ENCODE peak calls at places on chromosomes 13 and 19, in ten cellular contexts. One of them, this sample, is unnamed.

GRCh38 chr19:16144216-16144581 is 714 bp downstream of the HSH2D start:
- DNase-seq in activated CD4-positive, alpha-beta T cell treated with anti-CD3 and anti-CD28 coated beads, Interleukin-2, amount 50 U/mL, for 24 hours: no peak
- DNase-seq in fibroblast of pulmonary artery: no peak
- DNase-seq in HEK293T: no peak
- DNase-seq in NCI-H345: no peak
- DNase-seq in left ventricle myocardium inferior: no peak
- DNase-seq in omental fat pad: no peak
- DNase-seq in amniotic epithelial cell: no peak
- DNase-seq in neural progenitor cell: no peak
- DNase-seq in AG04450: no peak
- DNase-seq in this sample: no peak

GRCh38 chr13:43935878-43936277 is 56.2 kb downstream of the LACC1 start:
- DNase-seq in left ventricle myocardium inferior: no peak
- DNase-seq in AG04450: no peak
- DNase-seq in amniotic epithelial cell: no peak
- DNase-seq in fibroblast of pulmonary artery: peak; percentile 4
- DNase-seq in NCI-H345: no peak
- DNase-seq in omental fat pad: no peak
- DNase-seq in HEK293T: no peak
- DNase-seq in neural progenitor cell: no peak
- DNase-seq in activated CD4-positive, alpha-beta T cell treated with anti-CD3 and anti-CD28 coated beads, Interleukin-2, amount 50 U/mL, for 24 hours: no peak
- DNase-seq in this sample: no peak

GRCh38 chr19:5567360-5567970 is at the start of gene TINCR:
- DNase-seq in amniotic epithelial cell: no peak
- DNase-seq in HEK293T: peak; percentile 44
- DNase-seq in activated CD4-positive, alpha-beta T cell treated with anti-CD3 and anti-CD28 coated beads, Interleukin-2, amount 50 U/mL, for 24 hours: no peak
- DNase-seq in fibroblast of pulmonary artery: no peak
- DNase-seq in left ventricle myocardium inferior: no peak
- DNase-seq in NCI-H345: no peak
- DNase-seq in neural progenitor cell: peak; percentile 85
- DNase-seq in omental fat pad: no peak
- DNase-seq in AG04450: no peak
- DNase-seq in this sample: no peak

GRCh38 chr13:71634605-71635443 is 232.2 kb downstream of the DACH1 start:
- DNase-seq in activated CD4-positive, alpha-beta T cell treated with anti-CD3 and anti-CD28 coated beads, Interleukin-2, amount 50 U/mL, for 24 hours: no peak
- DNase-seq in NCI-H345: no peak
- DNase-seq in AG04450: peak; percentile 24
- DNase-seq in amniotic epithelial cell: peak; percentile 52
- DNase-seq in omental fat pad: no peak
- DNase-seq in HEK293T: no peak
- DNase-seq in neural progenitor cell: no peak
- DNase-seq in fibroblast of pulmonary artery: no peak
- DNase-seq in left ventricle myocardium inferior: no peak
- DNase-seq in this sample: no peak

GRCh38 chr13:41402695-41403511 is 54.4 kb upstream of the RGCC start:
- DNase-seq in activated CD4-positive, alpha-beta T cell treated with anti-CD3 and anti-CD28 coated beads, Interleukin-2, amount 50 U/mL, for 24 hours: no peak
- DNase-seq in neural progenitor cell: no peak
- DNase-seq in AG04450: no peak
- DNase-seq in left ventricle myocardium inferior: no peak
- DNase-seq in HEK293T: no peak
- DNase-seq in amniotic epithelial cell: no peak
- DNase-seq in fibroblast of pulmonary artery: no peak
- DNase-seq in omental fat pad: no peak
- DNase-seq in NCI-H345: peak; percentile 21
- DNase-seq in this sample: no peak

GRCh38 chr19:43699506-43700367 is 16.1 kb upstream of the IRGC start:
- DNase-seq in left ventricle myocardium inferior: peak; percentile 23
- DNase-seq in HEK293T: no peak
- DNase-seq in fibroblast of pulmonary artery: peak; percentile 40
- DNase-seq in activated CD4-positive, alpha-beta T cell treated with anti-CD3 and anti-CD28 coated beads, Interleukin-2, amount 50 U/mL, for 24 hours: no peak
- DNase-seq in AG04450: no peak
- DNase-seq in amniotic epithelial cell: peak; percentile 49
- DNase-seq in omental fat pad: no peak
- DNase-seq in neural progenitor cell: peak; percentile 91
- DNase-seq in NCI-H345: no peak
- DNase-seq in this sample: no peak

GRCh38 chr13:41099986-41100385 is 32.6 kb downstream of the KBTBD6 start:
- DNase-seq in neural progenitor cell: no peak
- DNase-seq in amniotic epithelial cell: no peak
- DNase-seq in AG04450: no peak
- DNase-seq in fibroblast of pulmonary artery: no peak
- DNase-seq in HEK293T: no peak
- DNase-seq in NCI-H345: no peak
- DNase-seq in activated CD4-positive, alpha-beta T cell treated with anti-CD3 and anti-CD28 coated beads, Interleukin-2, amount 50 U/mL, for 24 hours: no peak
- DNase-seq in left ventricle myocardium inferior: no peak
- DNase-seq in omental fat pad: no peak
- DNase-seq in this sample: no peak

GRCh38 chr13:68927387-68928026 is 1180.1 kb upstream of the ATXN8OS start:
- DNase-seq in amniotic epithelial cell: peak; percentile 6
- DNase-seq in AG04450: no peak
- DNase-seq in neural progenitor cell: peak; percentile 83
- DNase-seq in omental fat pad: no peak
- DNase-seq in fibroblast of pulmonary artery: no peak
- DNase-seq in activated CD4-positive, alpha-beta T cell treated with anti-CD3 and anti-CD28 coated beads, Interleukin-2, amount 50 U/mL, for 24 hours: no peak
- DNase-seq in left ventricle myocardium inferior: no peak
- DNase-seq in NCI-H345: peak; percentile 52
- DNase-seq in HEK293T: peak; percentile 58
- DNase-seq in this sample: no peak

GRCh38 chr13:113628291-113629270 is 29.4 kb downstream of the ATP4B start:
- DNase-seq in omental fat pad: no peak
- DNase-seq in amniotic epithelial cell: no peak
- DNase-seq in activated CD4-positive, alpha-beta T cell treated with anti-CD3 and anti-CD28 coated beads, Interleukin-2, amount 50 U/mL, for 24 hours: no peak
- DNase-seq in AG04450: no peak
- DNase-seq in NCI-H345: peak; percentile 26
- DNase-seq in HEK293T: no peak
- DNase-seq in neural progenitor cell: no peak
- DNase-seq in left ventricle myocardium inferior: peak; percentile 5
- DNase-seq in fibroblast of pulmonary artery: no peak
- DNase-seq in this sample: no peak

GRCh38 chr13:57311009-57311586 is 144.1 kb downstream of the PRR20E start:
- DNase-seq in neural progenitor cell: peak; percentile 60
- DNase-seq in AG04450: no peak
- DNase-seq in left ventricle myocardium inferior: no peak
- DNase-seq in activated CD4-positive, alpha-beta T cell treated with anti-CD3 and anti-CD28 coated beads, Interleukin-2, amount 50 U/mL, for 24 hours: no peak
- DNase-seq in omental fat pad: no peak
- DNase-seq in HEK293T: no peak
- DNase-seq in NCI-H345: no peak
- DNase-seq in amniotic epithelial cell: no peak
- DNase-seq in fibroblast of pulmonary artery: no peak
- DNase-seq in this sample: no peak

GRCh38 chr19:27746691-27747380 is 1466.1 kb downstream of the UQCRFS1 start:
- DNase-seq in left ventricle myocardium inferior: peak; percentile 46
- DNase-seq in HEK293T: peak; percentile 7
- DNase-seq in NCI-H345: no peak
- DNase-seq in amniotic epithelial cell: peak; percentile 1
- DNase-seq in activated CD4-positive, alpha-beta T cell treated with anti-CD3 and anti-CD28 coated beads, Interleukin-2, amount 50 U/mL, for 24 hours: no peak
- DNase-seq in AG04450: no peak
- DNase-seq in omental fat pad: no peak
- DNase-seq in fibroblast of pulmonary artery: peak; percentile 13
- DNase-seq in neural progenitor cell: peak; percentile 66
- DNase-seq in this sample: no peak

GRCh38 chr13:44573790-44574465 is 2.2 kb downstream of the TSC22D1 start:
- DNase-seq in HEK293T: peak; percentile 48
- DNase-seq in left ventricle myocardium inferior: no peak
- DNase-seq in NCI-H345: peak; percentile 3
- DNase-seq in neural progenitor cell: peak; percentile 60
- DNase-seq in activated CD4-positive, alpha-beta T cell treated with anti-CD3 and anti-CD28 coated beads, Interleukin-2, amount 50 U/mL, for 24 hours: no peak
- DNase-seq in fibroblast of pulmonary artery: peak; percentile 62
- DNase-seq in omental fat pad: no peak
- DNase-seq in AG04450: no peak
- DNase-seq in amniotic epithelial cell: peak; percentile 44
- DNase-seq in this sample: peak; percentile 41

GRCh38 chr13:110457361-110457760 is 104.2 kb downstream of the RAB20 start:
- DNase-seq in omental fat pad: no peak
- DNase-seq in activated CD4-positive, alpha-beta T cell treated with anti-CD3 and anti-CD28 coated beads, Interleukin-2, amount 50 U/mL, for 24 hours: no peak
- DNase-seq in HEK293T: no peak
- DNase-seq in AG04450: no peak
- DNase-seq in neural progenitor cell: no peak
- DNase-seq in amniotic epithelial cell: no peak
- DNase-seq in fibroblast of pulmonary artery: no peak
- DNase-seq in left ventricle myocardium inferior: no peak
- DNase-seq in NCI-H345: no peak
- DNase-seq in this sample: no peak

GRCh38 chr19:29761575-29762225 is 46.6 kb upstream of the C19orf12 start:
- DNase-seq in fibroblast of pulmonary artery: no peak
- DNase-seq in HEK293T: no peak
- DNase-seq in AG04450: no peak
- DNase-seq in neural progenitor cell: no peak
- DNase-seq in omental fat pad: no peak
- DNase-seq in left ventricle myocardium inferior: no peak
- DNase-seq in NCI-H345: no peak
- DNase-seq in amniotic epithelial cell: no peak
- DNase-seq in activated CD4-positive, alpha-beta T cell treated with anti-CD3 and anti-CD28 coated beads, Interleukin-2, amount 50 U/mL, for 24 hours: no peak
- DNase-seq in this sample: no peak

GRCh38 chr19:51809787-51810186 is 14.8 kb downstream of the FPR3 start:
- DNase-seq in omental fat pad: no peak
- DNase-seq in NCI-H345: no peak
- DNase-seq in AG04450: no peak
- DNase-seq in neural progenitor cell: no peak
- DNase-seq in amniotic epithelial cell: no peak
- DNase-seq in HEK293T: no peak
- DNase-seq in activated CD4-positive, alpha-beta T cell treated with anti-CD3 and anti-CD28 coated beads, Interleukin-2, amount 50 U/mL, for 24 hours: no peak
- DNase-seq in left ventricle myocardium inferior: no peak
- DNase-seq in fibroblast of pulmonary artery: peak; percentile 70
- DNase-seq in this sample: no peak

GRCh38 chr19:5718032-5718578 is 1.8 kb downstream of the LONP1 start:
- DNase-seq in activated CD4-positive, alpha-beta T cell treated with anti-CD3 and anti-CD28 coated beads, Interleukin-2, amount 50 U/mL, for 24 hours: no peak
- DNase-seq in neural progenitor cell: no peak
- DNase-seq in AG04450: peak; percentile 10
- DNase-seq in fibroblast of pulmonary artery: peak; percentile 28
- DNase-seq in amniotic epithelial cell: peak; percentile 62
- DNase-seq in HEK293T: no peak
- DNase-seq in left ventricle myocardium inferior: no peak
- DNase-seq in NCI-H345: no peak
- DNase-seq in omental fat pad: no peak
- DNase-seq in this sample: peak; percentile 43

GRCh38 chr19:17325881-17326594 is 8.6 kb downstream of the ANO8 start:
- DNase-seq in left ventricle myocardium inferior: no peak
- DNase-seq in AG04450: no peak
- DNase-seq in fibroblast of pulmonary artery: no peak
- DNase-seq in HEK293T: no peak
- DNase-seq in omental fat pad: no peak
- DNase-seq in neural progenitor cell: no peak
- DNase-seq in activated CD4-positive, alpha-beta T cell treated with anti-CD3 and anti-CD28 coated beads, Interleukin-2, amount 50 U/mL, for 24 hours: no peak
- DNase-seq in NCI-H345: no peak
- DNase-seq in amniotic epithelial cell: no peak
- DNase-seq in this sample: no peak

GRCh38 chr13:78323848-78324247 is 279.5 kb downstream of the POU4F1 start:
- DNase-seq in HEK293T: no peak
- DNase-seq in neural progenitor cell: no peak
- DNase-seq in activated CD4-positive, alpha-beta T cell treated with anti-CD3 and anti-CD28 coated beads, Interleukin-2, amount 50 U/mL, for 24 hours: no peak
- DNase-seq in AG04450: no peak
- DNase-seq in NCI-H345: no peak
- DNase-seq in left ventricle myocardium inferior: no peak
- DNase-seq in fibroblast of pulmonary artery: peak; percentile 23
- DNase-seq in omental fat pad: no peak
- DNase-seq in amniotic epithelial cell: no peak
- DNase-seq in this sample: peak; percentile 88

GRCh38 chr19:4374451-4375163 is 25.7 kb downstream of the SH3GL1 start:
- DNase-seq in activated CD4-positive, alpha-beta T cell treated with anti-CD3 and anti-CD28 coated beads, Interleukin-2, amount 50 U/mL, for 24 hours: no peak
- DNase-seq in neural progenitor cell: no peak
- DNase-seq in NCI-H345: no peak
- DNase-seq in amniotic epithelial cell: peak; percentile 79
- DNase-seq in fibroblast of pulmonary artery: peak; percentile 84
- DNase-seq in HEK293T: no peak
- DNase-seq in AG04450: no peak
- DNase-seq in left ventricle myocardium inferior: peak; percentile 78
- DNase-seq in omental fat pad: peak; percentile 49
- DNase-seq in this sample: peak; percentile 76

GRCh38 chr19:45231891-45232290 is 13.3 kb downstream of the EXOC3L2 start:
- DNase-seq in amniotic epithelial cell: no peak
- DNase-seq in fibroblast of pulmonary artery: no peak
- DNase-seq in left ventricle myocardium inferior: no peak
- DNase-seq in activated CD4-positive, alpha-beta T cell treated with anti-CD3 and anti-CD28 coated beads, Interleukin-2, amount 50 U/mL, for 24 hours: no peak
- DNase-seq in neural progenitor cell: no peak
- DNase-seq in NCI-H345: no peak
- DNase-seq in AG04450: no peak
- DNase-seq in HEK293T: no peak
- DNase-seq in omental fat pad: no peak
- DNase-seq in this sample: peak; percentile 47

GRCh38 chr19:18507021-18507726 is 14.7 kb downstream of the ELL start:
- DNase-seq in NCI-H345: no peak
- DNase-seq in HEK293T: no peak
- DNase-seq in activated CD4-positive, alpha-beta T cell treated with anti-CD3 and anti-CD28 coated beads, Interleukin-2, amount 50 U/mL, for 24 hours: no peak
- DNase-seq in neural progenitor cell: no peak
- DNase-seq in fibroblast of pulmonary artery: no peak
- DNase-seq in left ventricle myocardium inferior: peak; percentile 65
- DNase-seq in amniotic epithelial cell: peak; percentile 65
- DNase-seq in AG04450: no peak
- DNase-seq in omental fat pad: no peak
- DNase-seq in this sample: no peak

GRCh38 chr13:109363431-109363830 is 423.0 kb downstream of the IRS2 start:
- DNase-seq in amniotic epithelial cell: no peak
- DNase-seq in neural progenitor cell: no peak
- DNase-seq in omental fat pad: no peak
- DNase-seq in HEK293T: no peak
- DNase-seq in activated CD4-positive, alpha-beta T cell treated with anti-CD3 and anti-CD28 coated beads, Interleukin-2, amount 50 U/mL, for 24 hours: no peak
- DNase-seq in left ventricle myocardium inferior: no peak
- DNase-seq in AG04450: no peak
- DNase-seq in fibroblast of pulmonary artery: no peak
- DNase-seq in NCI-H345: no peak
- DNase-seq in this sample: no peak

GRCh38 chr13:41716236-41716635 is 244.7 kb downstream of the VWA8 start:
- DNase-seq in AG04450: no peak
- DNase-seq in amniotic epithelial cell: no peak
- DNase-seq in activated CD4-positive, alpha-beta T cell treated with anti-CD3 and anti-CD28 coated beads, Interleukin-2, amount 50 U/mL, for 24 hours: no peak
- DNase-seq in neural progenitor cell: no peak
- DNase-seq in fibroblast of pulmonary artery: no peak
- DNase-seq in omental fat pad: no peak
- DNase-seq in HEK293T: no peak
- DNase-seq in left ventricle myocardium inferior: no peak
- DNase-seq in NCI-H345: peak; percentile 21
- DNase-seq in this sample: no peak

GRCh38 chr13:36904219-36904618 is 15.8 kb downstream of the SMAD9 start:
- DNase-seq in neural progenitor cell: no peak
- DNase-seq in AG04450: no peak
- DNase-seq in fibroblast of pulmonary artery: no peak
- DNase-seq in activated CD4-positive, alpha-beta T cell treated with anti-CD3 and anti-CD28 coated beads, Interleukin-2, amount 50 U/mL, for 24 hours: no peak
- DNase-seq in HEK293T: no peak
- DNase-seq in omental fat pad: no peak
- DNase-seq in left ventricle myocardium inferior: no peak
- DNase-seq in amniotic epithelial cell: no peak
- DNase-seq in NCI-H345: peak; percentile 97
- DNase-seq in this sample: no peak

GRCh38 chr13:49690133-49690989 is 925 bp downstream of the EBPL start:
- DNase-seq in HEK293T: peak; percentile 38
- DNase-seq in neural progenitor cell: no peak
- DNase-seq in left ventricle myocardium inferior: no peak
- DNase-seq in omental fat pad: no peak
- DNase-seq in amniotic epithelial cell: peak; percentile 88
- DNase-seq in AG04450: peak; percentile 55
- DNase-seq in fibroblast of pulmonary artery: peak; percentile 75
- DNase-seq in NCI-H345: no peak
- DNase-seq in activated CD4-positive, alpha-beta T cell treated with anti-CD3 and anti-CD28 coated beads, Interleukin-2, amount 50 U/mL, for 24 hours: no peak
- DNase-seq in this sample: peak; percentile 56

GRCh38 chr13:48315981-48316380 is 12.4 kb downstream of the RB1 start:
- DNase-seq in HEK293T: no peak
- DNase-seq in AG04450: no peak
- DNase-seq in omental fat pad: no peak
- DNase-seq in NCI-H345: no peak
- DNase-seq in amniotic epithelial cell: no peak
- DNase-seq in neural progenitor cell: no peak
- DNase-seq in left ventricle myocardium inferior: peak; percentile 15
- DNase-seq in activated CD4-positive, alpha-beta T cell treated with anti-CD3 and anti-CD28 coated beads, Interleukin-2, amount 50 U/mL, for 24 hours: no peak
- DNase-seq in fibroblast of pulmonary artery: no peak
- DNase-seq in this sample: no peak

GRCh38 chr19:19900124-19900523 is 622 bp upstream of the ZNF93 start:
- DNase-seq in amniotic epithelial cell: peak; percentile 68
- DNase-seq in neural progenitor cell: no peak
- DNase-seq in NCI-H345: no peak
- DNase-seq in HEK293T: no peak
- DNase-seq in activated CD4-positive, alpha-beta T cell treated with anti-CD3 and anti-CD28 coated beads, Interleukin-2, amount 50 U/mL, for 24 hours: peak; percentile 1
- DNase-seq in fibroblast of pulmonary artery: peak; percentile 71
- DNase-seq in omental fat pad: no peak
- DNase-seq in left ventricle myocardium inferior: no peak
- DNase-seq in AG04450: peak; percentile 61
- DNase-seq in this sample: no peak

GRCh38 chr13:35474551-35474950 is 1.9 kb downstream of the MAB21L1 start:
- DNase-seq in left ventricle myocardium inferior: no peak
- DNase-seq in amniotic epithelial cell: no peak
- DNase-seq in activated CD4-positive, alpha-beta T cell treated with anti-CD3 and anti-CD28 coated beads, Interleukin-2, amount 50 U/mL, for 24 hours: no peak
- DNase-seq in NCI-H345: no peak
- DNase-seq in HEK293T: peak; percentile 15
- DNase-seq in neural progenitor cell: peak; percentile 55
- DNase-seq in omental fat pad: no peak
- DNase-seq in fibroblast of pulmonary artery: no peak
- DNase-seq in AG04450: no peak
- DNase-seq in this sample: no peak